ENCODE peak calls at places on chromosomes 6 and 20, in ten cellular contexts. J, Z, S, A, G, U, N, T, V and I are unnamed samples.

GRCh38 chr6:101776919-101777350 is 383.4 kb downstream of the GRIK2 start:
- DNase-seq in G (no peak), J (no peak), V (no peak), U (no peak), Z (no peak), A (no peak), S (peak), T (no peak), N (no peak), I (no peak)

GRCh38 chr6:136347847-136348246 is 58.2 kb upstream of the BCLAF1 start:
- DNase-seq in S (no peak), N (no peak), T (no peak), Z (peak), A (no peak), V (no peak), U (no peak), G (no peak), J (no peak), I (no peak)

GRCh38 chr6:158231551-158232444 is 63.6 kb downstream of the GTF2H5 start:
- DNase-seq in A (peak), T (peak), S (peak), G (peak), Z (peak), N (peak), U (peak), J (peak), V (peak), I (peak)

GRCh38 chr6:158624684-158625682 is 19.6 kb downstream of the DYNLT1 start:
- DNase-seq in S (no peak), J (no peak), T (no peak), V (no peak), U (no peak), G (peak), A (no peak), N (no peak), Z (no peak), I (no peak)

GRCh38 chr20:41572010-41572572 is 46.1 kb downstream of the CHD6 start:
- DNase-seq in T (no peak), A (no peak), Z (no peak), S (no peak), V (no peak), J (no peak), G (no peak), N (peak), U (no peak), I (no peak)

GRCh38 chr6:31815025-31815838 is at the start of the genes HSPA1A and HSPA1L:
- DNase-seq in A (peak), J (peak), T (no peak), N (peak), Z (peak), U (peak), S (peak), G (peak), V (peak), I (peak)

GRCh38 chr6:32096394-32097258 is 12.5 kb downstream of the TNXB start:
- DNase-seq in J (no peak), Z (no peak), G (no peak), A (no peak), N (no peak), V (no peak), T (peak), U (no peak), S (no peak), I (no peak)

GRCh38 chr6:30544666-30545272 is 11.5 kb downstream of the GNL1 start:
- DNase-seq in A (no peak), T (peak), U (no peak), J (peak), V (no peak), S (no peak), G (no peak), Z (peak), N (peak), I (no peak)

GRCh38 chr6:170208651-170209353 is 82.1 kb downstream of the DLL1 start:
- DNase-seq in J (no peak), V (no peak), U (no peak), Z (no peak), N (no peak), G (no peak), T (no peak), A (no peak), S (peak), I (peak)

GRCh38 chr6:54935739-54936138 is 89.2 kb downstream of the FAM83B start:
- DNase-seq in V (no peak), J (peak), T (no peak), N (peak), Z (peak), S (no peak), U (no peak), A (peak), G (no peak), I (no peak)

GRCh38 chr6:105259912-105260889 is 80.4 kb upstream of the POPDC3 start:
- DNase-seq in G (no peak), V (no peak), J (no peak), S (no peak), N (peak), U (no peak), Z (no peak), A (no peak), T (no peak), I (no peak)

GRCh38 chr20:43440531-43440930 is 17.2 kb upstream of the SRSF6 start:
- DNase-seq in G (no peak), V (no peak), S (no peak), T (no peak), U (no peak), N (no peak), J (no peak), A (no peak), Z (no peak), I (no peak)

GRCh38 chr6:53335224-53335994 is 13.3 kb downstream of the ELOVL5 start:
- DNase-seq in U (peak), Z (no peak), V (no peak), G (no peak), S (no peak), N (no peak), A (no peak), J (no peak), T (no peak), I (no peak)

GRCh38 chr6:104771258-104771832 is 88.4 kb downstream of the HACE1 start:
- DNase-seq in N (peak), V (no peak), Z (peak), J (peak), T (no peak), G (no peak), S (no peak), U (no peak), A (no peak), I (no peak)

GRCh38 chr6:169425628-169426370 is 172.2 kb upstream of the THBS2 start:
- DNase-seq in U (no peak), T (no peak), S (no peak), Z (peak), J (no peak), V (no peak), N (peak), G (peak), A (no peak), I (no peak)

GRCh38 chr6:3314621-3315020 is 55.9 kb downstream of the PSMG4 start:
- DNase-seq in G (no peak), U (no peak), V (no peak), N (no peak), Z (no peak), S (no peak), T (no peak), A (no peak), J (no peak), I (no peak)

GRCh38 chr6:131651782-131652181 is 14.7 kb downstream of the ENPP3 start:
- DNase-seq in S (no peak), Z (no peak), G (peak), V (no peak), J (peak), A (no peak), U (no peak), N (no peak), T (no peak), I (no peak)

GRCh38 chr6:26553264-26553738 is 15.1 kb downstream of the HMGN4 start:
- DNase-seq in G (peak), T (peak), N (peak), S (peak), A (peak), J (peak), V (peak), Z (peak), U (peak), I (peak)

GRCh38 chr6:170402318-170403040 is 95.9 kb downstream of the FAM120B start:
- DNase-seq in N (no peak), A (no peak), Z (no peak), V (no peak), J (no peak), G (no peak), S (no peak), T (no peak), U (no peak), I (no peak)

GRCh38 chr6:36029464-36029863 is 1.9 kb downstream of the MAPK14 start:
- DNase-seq in J (peak), S (no peak), U (no peak), Z (peak), T (no peak), A (no peak), G (no peak), V (no peak), N (peak), I (no peak)

GRCh38 chr6:81304486-81304885 is 448.0 kb downstream of the TENT5A start:
- DNase-seq in N (no peak), T (no peak), S (no peak), G (no peak), Z (no peak), A (no peak), V (no peak), U (no peak), J (no peak), I (no peak)

GRCh38 chr20:46710149-46710913 is 882 bp downstream of the SLC2A10 start:
- DNase-seq in Z (no peak), G (no peak), J (no peak), V (no peak), N (no peak), A (no peak), U (no peak), S (no peak), T (no peak), I (no peak)

GRCh38 chr20:46709055-46709458 is 392 bp upstream of the SLC2A10 start:
- DNase-seq in J (peak), S (no peak), T (no peak), A (no peak), U (no peak), V (no peak), G (no peak), N (no peak), Z (no peak), I (no peak)

GRCh38 chr20:46713957-46714834 is 4.7 kb downstream of the SLC2A10 start:
- DNase-seq in U (no peak), S (no peak), A (no peak), V (no peak), Z (no peak), G (no peak), N (no peak), J (no peak), T (no peak), I (no peak)

GRCh38 chr20:46709459-46710148 is at the start of gene SLC2A10:
- DNase-seq in V (peak), U (no peak), A (peak), Z (peak), N (peak), J (peak), S (peak), G (peak), T (no peak), I (peak)

GRCh38 chr20:46712056-46712636 is 2.7 kb downstream of the SLC2A10 start:
- DNase-seq in U (no peak), S (no peak), Z (no peak), J (no peak), V (no peak), A (no peak), T (peak), G (no peak), N (no peak), I (no peak)
- H3K4me3 ChIP-seq in U (no peak), S (no peak), Z (no peak), J (no peak), V (no peak), A (no peak), T (no peak), G (no peak), N (no peak), I (no peak)

GRCh38 chr6:44117397-44118128 is 9.7 kb downstream of the MRPL14 start:
- DNase-seq in G (peak), J (peak), N (no peak), Z (no peak), A (peak), S (no peak), T (no peak), U (no peak), V (no peak), I (no peak)

GRCh38 chr6:44116643-44117382 is 10.4 kb downstream of the MRPL14 start:
- DNase-seq in N (peak), A (peak), Z (peak), J (peak), S (no peak), V (no peak), G (no peak), T (no peak), U (no peak), I (no peak)

GRCh38 chr6:44122821-44123220 is 4.4 kb downstream of the MRPL14 start:
- DNase-seq in Z (peak), U (no peak), S (no peak), J (no peak), T (no peak), N (peak), G (no peak), A (no peak), V (no peak), I (no peak)

GRCh38 chr6:44120692-44121443 is 6.4 kb downstream of the MRPL14 start:
- DNase-seq in U (no peak), N (no peak), S (no peak), T (peak), V (no peak), A (no peak), G (no peak), Z (no peak), J (no peak), I (no peak)

DNA sequence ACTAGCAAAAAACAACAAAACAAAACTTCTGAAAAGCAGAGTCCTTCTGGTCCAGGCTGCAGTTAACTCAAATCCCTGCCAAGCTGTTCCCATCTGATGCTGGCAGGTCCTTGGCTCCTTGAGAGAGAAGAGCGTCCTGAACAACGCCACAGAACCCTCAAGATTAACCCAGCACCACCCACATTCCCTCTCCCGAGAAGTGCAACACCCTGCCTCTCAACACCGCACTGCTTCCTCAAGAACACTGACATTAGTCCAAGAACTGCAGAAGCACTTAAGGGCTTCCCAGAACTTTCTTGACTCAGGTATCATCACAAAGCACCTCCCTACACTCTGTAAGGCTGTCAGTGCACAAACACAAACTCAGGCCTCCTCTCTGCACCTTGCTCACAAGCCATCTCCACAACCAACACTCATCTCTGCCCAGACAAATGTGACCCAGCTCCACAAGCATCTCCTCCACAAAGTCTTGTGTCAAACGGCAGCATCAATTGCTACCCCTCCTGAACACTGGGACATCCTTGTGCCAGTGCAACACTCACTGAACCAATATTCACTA is 7.5 kb downstream of the MRPL14 start:
- DNase-seq in N (peak), T (peak), V (no peak), Z (no peak), J (peak), G (no peak), U (no peak), S (no peak), A (no peak), I (no peak)
- H3K27ac ChIP-seq in N (peak), T (no peak), V (no peak), Z (peak), J (peak), G (no peak), U (no peak), S (no peak), A (peak), I (no peak)

GRCh38 chr20:7358670-7359069 is 581.6 kb downstream of the HAO1 start:
- DNase-seq in V (no peak), N (no peak), J (no peak), U (no peak), G (no peak), T (peak), A (no peak), Z (no peak), S (no peak), I (no peak)
- TF ChIP-seq CTCF in V (no peak), N (no peak), J (peak), U (no peak), G (no peak), T (peak), A (no peak), Z (no peak), S (no peak), I (no peak)

GRCh38 chr6:161255518-161255917 is 18.3 kb downstream of the AGPAT4 start:
- DNase-seq in N (no peak), U (no peak), S (no peak), G (no peak), T (no peak), Z (no peak), J (no peak), A (no peak), V (no peak), I (no peak)

GRCh38 chr6:161254754-161255253 is 19.1 kb downstream of the AGPAT4 start:
- DNase-seq in J (no peak), T (peak), G (no peak), U (no peak), S (no peak), N (peak), V (no peak), Z (peak), A (no peak), I (no peak)

GRCh38 chr6:161257778-161258457 is 15.9 kb downstream of the AGPAT4 start:
- DNase-seq in G (no peak), S (no peak), U (no peak), J (peak), V (no peak), Z (peak), A (no peak), N (peak), T (no peak), I (no peak)

GRCh38 chr6:161254126-161254753 is 19.6 kb downstream of the AGPAT4 start:
- DNase-seq in T (no peak), V (no peak), N (peak), Z (peak), U (no peak), J (no peak), G (no peak), S (no peak), A (no peak), I (no peak)

DNA sequence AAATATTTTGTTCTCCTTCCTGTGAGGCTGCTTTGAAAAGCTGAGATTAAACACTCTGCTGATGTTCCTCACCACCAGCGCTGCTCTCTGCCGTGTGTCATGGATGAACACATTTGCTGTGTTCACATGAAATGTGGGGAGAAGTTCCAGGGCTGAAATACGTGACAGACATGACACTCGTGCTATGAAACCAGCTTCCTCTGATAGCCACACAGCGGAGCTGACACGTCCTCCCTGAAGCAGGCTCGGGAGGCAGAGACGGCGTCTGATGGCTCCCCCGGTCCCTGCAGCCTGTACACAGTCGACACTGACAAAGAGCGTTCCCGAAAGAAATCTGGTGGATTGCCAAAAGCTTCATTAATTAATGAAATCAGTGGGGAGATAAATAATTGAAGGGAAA is 17.5 kb downstream of the AGPAT4 start:
- DNase-seq in N (no peak), A (no peak), T (no peak), Z (no peak), G (no peak), V (no peak), J (no peak), U (no peak), S (no peak), I (no peak)
- H3K4me3 ChIP-seq in N (no peak), A (no peak), T (no peak), Z (no peak), G (no peak), V (no peak), J (no peak), U (no peak), S (no peak), I (no peak)

GRCh38 chr6:44043479-44044153 is 83.6 kb downstream of the MRPL14 start:
- DNase-seq in A (peak), N (peak), G (no peak), Z (peak), U (no peak), V (peak), T (no peak), J (no peak), S (no peak), I (no peak)
- H3K27ac ChIP-seq in A (peak), N (peak), G (no peak), Z (peak), U (no peak), V (no peak), T (no peak), J (peak), S (no peak), I (no peak)

DNA sequence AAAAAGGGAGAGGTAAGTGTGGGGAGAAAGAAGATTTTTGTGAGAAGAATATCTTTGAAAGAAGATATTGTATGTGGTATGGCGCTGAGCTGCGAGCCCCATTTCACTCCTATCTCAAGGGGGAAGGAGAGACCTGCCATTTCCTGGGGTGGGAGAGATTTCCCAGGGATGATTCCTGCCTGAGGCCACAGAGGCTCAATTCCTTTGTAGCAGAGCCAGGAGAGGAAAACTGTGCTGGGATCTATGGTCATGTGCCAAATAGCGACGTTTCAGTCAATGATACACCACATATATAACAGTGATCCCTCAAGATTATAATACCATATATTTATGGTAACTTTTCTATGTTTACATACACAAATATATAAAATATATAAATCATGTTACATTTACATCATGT is 28.9 kb downstream of the TCF21 start:
- DNase-seq in T (no peak), S (no peak), Z (no peak), N (no peak), U (no peak), A (no peak), J (no peak), V (no peak), G (no peak), I (no peak)
- TF ChIP-seq CTCF in T (no peak), S (no peak), Z (no peak), N (no peak), U (no peak), A (no peak), J (no peak), V (no peak), G (no peak), I (no peak)

GRCh38 chr20:52103469-52103910 is 88.1 kb downstream of the ZFP64 start:
- DNase-seq in S (no peak), G (no peak), T (no peak), Z (peak), V (no peak), N (peak), J (no peak), A (peak), U (no peak), I (no peak)

GRCh38 chr20:52105573-52106422 is 85.8 kb downstream of the ZFP64 start:
- DNase-seq in V (no peak), A (peak), N (peak), U (no peak), J (peak), Z (peak), G (no peak), S (no peak), T (no peak), I (no peak)

GRCh38 chr20:52103911-52104545 is 87.6 kb downstream of the ZFP64 start:
- DNase-seq in J (no peak), T (no peak), U (no peak), N (peak), Z (peak), V (no peak), A (peak), S (no peak), G (no peak), I (no peak)

GRCh38 chr20:52105045-52105572 is 86.5 kb downstream of the ZFP64 start:
- DNase-seq in V (peak), A (peak), J (no peak), N (peak), U (no peak), S (no peak), G (peak), Z (peak), T (no peak), I (peak)

GRCh38 chr20:52104546-52105044 is 87.0 kb downstream of the ZFP64 start:
- DNase-seq in V (no peak), Z (peak), T (no peak), G (no peak), N (peak), A (no peak), J (no peak), S (no peak), U (no peak), I (no peak)
- H3K4me3 ChIP-seq in V (peak), Z (peak), T (no peak), G (peak), N (peak), A (peak), J (no peak), S (peak), U (peak), I (peak)